ENCODE peak calls at places on chromosomes 6 and 20, in five cellular contexts. One of them, this sample, is unnamed.

GRCh38 chr6:157244780-157245179 is 78.5 kb downstream of the TMEM242 start:
- DNase-seq in K562: no peak
- DNase-seq in A549: no peak
- DNase-seq in IMR-90: no peak
- DNase-seq in H1: no peak
- DNase-seq in this sample: no peak

GRCh38 chr20:63176448-63177133 is 39.3 kb downstream of the YTHDF1 start:
- DNase-seq in A549: peak
- DNase-seq in H1: peak
- DNase-seq in IMR-90: no peak
- DNase-seq in K562: no peak
- DNase-seq in this sample: no peak

GRCh38 chr20:41149679-41150131 is 12.4 kb downstream of the PLCG1 start:
- DNase-seq in H1: no peak
- DNase-seq in IMR-90: peak
- DNase-seq in K562: peak
- DNase-seq in A549: peak
- DNase-seq in this sample: peak

GRCh38 chr6:168244961-168245551 is 74.5 kb downstream of the DACT2 start:
- DNase-seq in K562: no peak
- DNase-seq in H1: no peak
- DNase-seq in A549: no peak
- DNase-seq in IMR-90: no peak
- DNase-seq in this sample: peak

GRCh38 chr6:168527451-168528210 is 86.6 kb downstream of the SMOC2 start:
- DNase-seq in H1: no peak
- DNase-seq in IMR-90: no peak
- DNase-seq in A549: no peak
- DNase-seq in K562: no peak
- DNase-seq in this sample: no peak

GRCh38 chr20:13006825-13007224 is 1.9 kb upstream of the SPTLC3 start:
- DNase-seq in H1: no peak
- DNase-seq in K562: no peak
- DNase-seq in A549: no peak
- DNase-seq in IMR-90: peak
- DNase-seq in this sample: no peak

GRCh38 chr20:48774696-48775095 is 53.1 kb downstream of the PREX1 start:
- DNase-seq in A549: no peak
- DNase-seq in H1: no peak
- DNase-seq in K562: no peak
- DNase-seq in IMR-90: no peak
- DNase-seq in this sample: no peak

GRCh38 chr6:94478178-94479140 is 1059.1 kb upstream of the EPHA7 start:
- DNase-seq in IMR-90: no peak
- DNase-seq in A549: no peak
- DNase-seq in H1: no peak
- DNase-seq in K562: no peak
- DNase-seq in this sample: no peak

GRCh38 chr6:223763-224162 is 68.5 kb upstream of the DUSP22 start:
- DNase-seq in A549: no peak
- DNase-seq in IMR-90: peak
- DNase-seq in H1: no peak
- DNase-seq in K562: no peak
- DNase-seq in this sample: no peak

GRCh38 chr20:13141541-13141940 is 79.5 kb upstream of the ISM1 start:
- DNase-seq in K562: no peak
- DNase-seq in H1: no peak
- DNase-seq in IMR-90: no peak
- DNase-seq in A549: no peak
- DNase-seq in this sample: no peak

GRCh38 chr6:52964318-52964717 is 30.8 kb downstream of the GSTA4 start:
- DNase-seq in H1: no peak
- DNase-seq in K562: no peak
- DNase-seq in A549: no peak
- DNase-seq in IMR-90: no peak
- DNase-seq in this sample: no peak

GRCh38 chr6:23006656-23007055 is 437.3 kb downstream of the HDGFL1 start:
- DNase-seq in IMR-90: no peak
- DNase-seq in H1: no peak
- DNase-seq in K562: no peak
- DNase-seq in A549: no peak
- DNase-seq in this sample: no peak

GRCh38 chr6:37761872-37762271 is 57.7 kb upstream of the ZFAND3 start:
- DNase-seq in K562: no peak
- DNase-seq in A549: no peak
- DNase-seq in IMR-90: no peak
- DNase-seq in H1: no peak
- DNase-seq in this sample: peak

GRCh38 chr6:51542466-51542865 is 544.9 kb downstream of the PKHD1 start:
- DNase-seq in K562: no peak
- DNase-seq in IMR-90: no peak
- DNase-seq in A549: no peak
- DNase-seq in H1: no peak
- DNase-seq in this sample: no peak

GRCh38 chr6:149983145-149983544 is 19.4 kb downstream of the ULBP1 start:
- DNase-seq in H1: no peak
- DNase-seq in K562: no peak
- DNase-seq in IMR-90: no peak
- DNase-seq in A549: no peak
- DNase-seq in this sample: no peak

GRCh38 chr6:168161371-168161750 is 82.3 kb upstream of the FRMD1 start:
- DNase-seq in K562: no peak
- DNase-seq in H1: no peak
- DNase-seq in IMR-90: no peak
- DNase-seq in A549: no peak
- DNase-seq in this sample: no peak

GRCh38 chr6:13484138-13484708 is 3.2 kb downstream of the GFOD1 start:
- DNase-seq in IMR-90: no peak
- DNase-seq in A549: no peak
- DNase-seq in H1: no peak
- DNase-seq in K562: no peak
- DNase-seq in this sample: peak

GRCh38 chr6:143744593-143745151 is 66.9 kb downstream of the PHACTR2 start:
- DNase-seq in IMR-90: peak
- DNase-seq in H1: no peak
- DNase-seq in A549: peak
- DNase-seq in K562: no peak
- DNase-seq in this sample: peak

GRCh38 chr20:52457826-52458225 is 266.2 kb upstream of the ZFP64 start:
- DNase-seq in K562: no peak
- DNase-seq in H1: no peak
- DNase-seq in IMR-90: peak
- DNase-seq in A549: no peak
- DNase-seq in this sample: no peak

GRCh38 chr6:15960740-15961629 is 167.9 kb upstream of the MYLIP start:
- DNase-seq in K562: no peak
- DNase-seq in H1: peak
- DNase-seq in IMR-90: no peak
- DNase-seq in A549: no peak
- DNase-seq in this sample: no peak

GRCh38 chr6:16494781-16495180 is 256.4 kb downstream of the GMPR start:
- DNase-seq in A549: no peak
- DNase-seq in IMR-90: peak
- DNase-seq in K562: no peak
- DNase-seq in H1: no peak
- DNase-seq in this sample: no peak

GRCh38 chr6:157985378-157986155 is 3.9 kb downstream of the SYNJ2 start:
- DNase-seq in K562: no peak
- DNase-seq in A549: no peak
- DNase-seq in H1: no peak
- DNase-seq in IMR-90: no peak
- DNase-seq in this sample: peak

GRCh38 chr6:134758616-134759015 is 191.3 kb downstream of the ALDH8A1 start:
- DNase-seq in IMR-90: no peak
- DNase-seq in K562: no peak
- DNase-seq in H1: no peak
- DNase-seq in A549: no peak
- DNase-seq in this sample: no peak

GRCh38 chr20:55415567-55416142 is 589.7 kb downstream of the CBLN4 start:
- DNase-seq in A549: peak
- DNase-seq in H1: no peak
- DNase-seq in K562: no peak
- DNase-seq in IMR-90: no peak
- DNase-seq in this sample: peak

GRCh38 chr6:42090819-42091717 is 40.7 kb downstream of the TAF8 start:
- DNase-seq in A549: no peak
- DNase-seq in K562: no peak
- DNase-seq in H1: no peak
- DNase-seq in IMR-90: no peak
- DNase-seq in this sample: no peak

GRCh38 chr6:951782-952181 is 258.8 kb upstream of the EXOC2 start:
- DNase-seq in A549: no peak
- DNase-seq in K562: no peak
- DNase-seq in H1: no peak
- DNase-seq in IMR-90: no peak
- DNase-seq in this sample: no peak

GRCh38 chr6:7196019-7196402 is 88.2 kb downstream of the RREB1 start:
- DNase-seq in H1: no peak
- DNase-seq in K562: peak
- DNase-seq in A549: no peak
- DNase-seq in IMR-90: no peak
- DNase-seq in this sample: no peak

GRCh38 chr6:160172704-160173103 is 51.1 kb downstream of the SLC22A1 start:
- DNase-seq in A549: no peak
- DNase-seq in K562: no peak
- DNase-seq in IMR-90: no peak
- DNase-seq in H1: no peak
- DNase-seq in this sample: no peak

GRCh38 chr20:24955045-24955444 is 6.0 kb downstream of the CST7 start:
- DNase-seq in IMR-90: no peak
- DNase-seq in K562: no peak
- DNase-seq in H1: peak
- DNase-seq in A549: no peak
- DNase-seq in this sample: no peak

GRCh38 chr6:128333581-128334223 is 186.7 kb downstream of the PTPRK start:
- DNase-seq in K562: no peak
- DNase-seq in A549: no peak
- DNase-seq in H1: no peak
- DNase-seq in IMR-90: no peak
- DNase-seq in this sample: no peak

GRCh38 chr6:42313941-42314570 is 96.4 kb upstream of the MRPS10 start:
- DNase-seq in K562: peak
- DNase-seq in A549: no peak
- DNase-seq in IMR-90: peak
- DNase-seq in H1: no peak
- DNase-seq in this sample: no peak

GRCh38 chr6:44074383-44075136 is 52.7 kb downstream of the MRPL14 start:
- DNase-seq in IMR-90: peak
- DNase-seq in H1: peak
- DNase-seq in K562: peak
- DNase-seq in A549: peak
- DNase-seq in this sample: peak

GRCh38 chr6:75936682-75937081 is 135.8 kb downstream of the IMPG1 start:
- DNase-seq in IMR-90: no peak
- DNase-seq in K562: no peak
- DNase-seq in A549: no peak
- DNase-seq in H1: no peak
- DNase-seq in this sample: no peak
- TF ChIP-seq RFX5 in IMR-90: no peak
- TF ChIP-seq RFX5 in K562: no peak
- TF ChIP-seq RFX5 in A549: no peak
- TF ChIP-seq RFX5 in H1: no peak
- TF ChIP-seq RFX5 in this sample: no peak

DNA sequence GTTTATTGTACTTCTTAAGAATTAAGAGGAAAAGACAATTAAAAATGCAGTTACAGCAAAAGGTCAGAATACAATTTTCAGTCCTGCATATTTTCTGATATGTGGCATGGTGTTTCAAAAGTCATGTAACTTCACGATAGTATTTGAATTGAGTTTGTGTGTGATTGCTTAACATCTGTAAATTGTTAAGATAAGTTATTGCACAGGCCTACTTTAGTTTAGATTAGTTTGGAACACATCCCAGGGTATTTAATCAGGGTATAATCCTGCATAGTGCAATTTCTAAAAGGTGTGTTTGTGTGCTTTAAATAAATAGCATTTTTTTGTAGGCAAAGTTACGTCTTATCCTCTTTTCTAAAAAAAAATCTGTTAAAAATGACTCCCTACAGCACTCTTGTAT is 289.6 kb downstream of the RIMS1 start:
- DNase-seq in K562: no peak
- DNase-seq in IMR-90: peak
- DNase-seq in H1: no peak
- DNase-seq in A549: no peak
- DNase-seq in this sample: no peak
- TF ChIP-seq MAFK in K562: no peak
- TF ChIP-seq MAFK in IMR-90: no peak
- TF ChIP-seq MAFK in H1: no peak
- TF ChIP-seq MAFK in A549: no peak
- TF ChIP-seq MAFK in this sample: no peak

GRCh38 chr20:50689864-50690263 is 1.5 kb downstream of the RIPOR3 start:
- DNase-seq in H1: no peak
- DNase-seq in K562: no peak
- DNase-seq in A549: no peak
- DNase-seq in IMR-90: no peak
- DNase-seq in this sample: no peak
- TF ChIP-seq RFX5 in H1: no peak
- TF ChIP-seq RFX5 in K562: no peak
- TF ChIP-seq RFX5 in A549: no peak
- TF ChIP-seq RFX5 in IMR-90: no peak
- TF ChIP-seq RFX5 in this sample: no peak

GRCh38 chr6:50120300-50120699 is 70.6 kb upstream of the DEFB112 start:
- DNase-seq in H1: no peak
- DNase-seq in IMR-90: no peak
- DNase-seq in A549: peak
- DNase-seq in K562: no peak
- DNase-seq in this sample: no peak

GRCh38 chr6:50116390-50116789 is 66.7 kb upstream of the DEFB112 start:
- DNase-seq in IMR-90: no peak
- DNase-seq in H1: no peak
- DNase-seq in A549: no peak
- DNase-seq in K562: no peak
- DNase-seq in this sample: no peak

GRCh38 chr6:50113114-50113857 is 63.6 kb upstream of the DEFB112 start:
- DNase-seq in H1: no peak
- DNase-seq in A549: no peak
- DNase-seq in K562: no peak
- DNase-seq in IMR-90: no peak
- DNase-seq in this sample: no peak

DNA sequence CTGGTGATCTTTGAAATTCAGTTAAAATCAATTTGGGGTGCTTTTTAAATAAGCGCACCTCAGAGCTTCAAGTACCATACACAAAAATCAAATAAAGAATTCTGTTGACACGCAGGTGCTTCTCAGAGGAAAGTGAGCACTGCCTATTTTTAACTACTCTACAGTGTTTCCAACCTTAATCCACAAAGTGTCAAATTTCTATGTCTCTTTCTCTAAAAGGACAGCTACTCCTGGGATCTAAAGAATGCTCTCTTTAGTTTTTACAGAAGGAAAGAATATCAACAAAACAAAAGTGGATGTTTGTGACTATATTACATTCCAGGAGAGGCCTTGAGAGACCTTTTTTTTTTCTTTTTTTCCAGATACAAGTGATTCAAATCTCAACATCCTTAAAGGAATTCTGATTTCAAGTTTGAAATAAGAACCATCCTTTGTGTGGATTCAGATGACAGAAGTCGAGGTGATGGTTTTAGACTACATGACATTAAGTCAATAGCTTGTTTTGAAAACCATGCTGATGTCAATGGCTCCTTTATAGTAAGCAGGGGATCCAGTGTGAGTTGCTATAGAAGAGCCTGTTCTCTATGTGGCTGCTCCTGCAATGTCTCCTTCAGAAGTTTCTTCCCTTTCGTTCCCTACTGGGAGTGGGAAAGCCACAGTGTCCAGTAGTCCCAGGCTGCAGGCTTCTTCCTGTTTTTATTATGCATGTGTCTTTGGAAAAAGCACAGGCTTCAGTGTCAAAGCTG is 67.2 kb upstream of the DEFB112 start:
- DNase-seq in K562: no peak
- DNase-seq in A549: no peak
- DNase-seq in IMR-90: no peak
- DNase-seq in H1: no peak
- DNase-seq in this sample: no peak
- TF ChIP-seq MAFK in K562: no peak
- TF ChIP-seq MAFK in A549: no peak
- TF ChIP-seq MAFK in IMR-90: no peak
- TF ChIP-seq MAFK in H1: no peak
- TF ChIP-seq MAFK in this sample: no peak

This sample was measured in HepG2.